ENCODE peak calls at places on chromosomes 11 and 22, in nine cellular contexts. B, T, P, I, G, O, W, F and M are unnamed samples.

GRCh38 chr11:70521475-70522260 is 123.3 kb downstream of the CTTN start:
- DNase-seq in G (no peak), O (no peak), B (no peak), I (no peak), F (no peak), P (no peak), T (no peak), W (no peak), M (no peak)

GRCh38 chr11:30196400-30197206 is 34.2 kb upstream of the FSHB start:
- DNase-seq in P (peak), G (peak), T (no peak), I (peak), O (peak), F (peak), B (peak), W (peak), M (peak)

GRCh38 chr22:44597616-44598015 is 99.6 kb upstream of the RTL6 start:
- DNase-seq in P (peak), B (peak), G (no peak), W (no peak), T (no peak), O (peak), I (peak), F (no peak), M (no peak)

GRCh38 chr11:16356057-16356750 is at the start of gene SOX6:
- DNase-seq in T (no peak), I (peak), W (no peak), G (peak), F (no peak), B (peak), P (peak), O (peak), M (peak)

GRCh38 chr11:112610494-112610893 is 349.8 kb upstream of the PLET1 start:
- DNase-seq in I (no peak), G (no peak), O (no peak), F (no peak), P (no peak), B (no peak), T (no peak), W (no peak), M (peak)

GRCh38 chr11:76327756-76328388 is 53.1 kb downstream of the THAP12 start:
- DNase-seq in B (no peak), T (no peak), G (no peak), I (no peak), W (no peak), O (no peak), P (no peak), F (no peak), M (no peak)

GRCh38 chr22:31676700-31677099 is 14.7 kb upstream of the PISD start:
- DNase-seq in B (peak), O (peak), T (peak), W (peak), I (peak), G (no peak), P (peak), F (peak), M (peak)

GRCh38 chr11:110777765-110778164 is 65.5 kb upstream of the ARHGAP20 start:
- DNase-seq in F (no peak), P (peak), O (no peak), G (no peak), I (peak), T (no peak), W (no peak), B (no peak), M (peak)

GRCh38 chr11:8265681-8266241 is 2.1 kb upstream of the LMO1 start:
- DNase-seq in F (no peak), O (peak), P (no peak), B (peak), W (no peak), T (peak), I (no peak), G (peak), M (no peak)

GRCh38 chr22:40407021-40407761 is 36.8 kb downstream of the SGSM3 start:
- DNase-seq in F (no peak), T (no peak), B (no peak), W (no peak), O (no peak), I (no peak), P (no peak), G (no peak), M (no peak)

GRCh38 chr11:77609234-77609633 is 19.5 kb downstream of the AQP11 start:
- DNase-seq in P (no peak), W (no peak), G (no peak), O (no peak), I (no peak), F (no peak), T (no peak), B (no peak), M (no peak)

GRCh38 chr11:70487160-70487559 is 88.8 kb downstream of the CTTN start:
- DNase-seq in B (no peak), T (no peak), P (no peak), G (no peak), O (no peak), W (no peak), F (no peak), I (no peak), M (no peak)

GRCh38 chr11:27807594-27807993 is 107.3 kb upstream of the BDNF start:
- DNase-seq in I (peak), W (no peak), G (no peak), F (no peak), O (no peak), B (no peak), P (peak), T (no peak), M (peak)

GRCh38 chr22:41242396-41243117 is 1.8 kb upstream of the CHADL start:
- DNase-seq in I (peak), B (no peak), W (no peak), O (no peak), T (no peak), G (no peak), P (no peak), F (no peak), M (no peak)

GRCh38 chr11:106468091-106468490 is 390.6 kb downstream of the AASDHPPT start:
- DNase-seq in O (no peak), I (peak), G (no peak), P (peak), W (no peak), B (no peak), F (no peak), T (no peak), M (peak)

GRCh38 chr11:93059074-93059957 is 89.9 kb downstream of the MTNR1B start:
- DNase-seq in F (no peak), O (no peak), G (no peak), T (no peak), W (no peak), P (peak), I (peak), B (no peak), M (peak)

GRCh38 chr11:2518983-2519340 is 74.2 kb downstream of the KCNQ1 start:
- DNase-seq in P (no peak), W (no peak), I (no peak), G (no peak), O (no peak), B (no peak), F (no peak), T (peak), M (no peak)

DNA sequence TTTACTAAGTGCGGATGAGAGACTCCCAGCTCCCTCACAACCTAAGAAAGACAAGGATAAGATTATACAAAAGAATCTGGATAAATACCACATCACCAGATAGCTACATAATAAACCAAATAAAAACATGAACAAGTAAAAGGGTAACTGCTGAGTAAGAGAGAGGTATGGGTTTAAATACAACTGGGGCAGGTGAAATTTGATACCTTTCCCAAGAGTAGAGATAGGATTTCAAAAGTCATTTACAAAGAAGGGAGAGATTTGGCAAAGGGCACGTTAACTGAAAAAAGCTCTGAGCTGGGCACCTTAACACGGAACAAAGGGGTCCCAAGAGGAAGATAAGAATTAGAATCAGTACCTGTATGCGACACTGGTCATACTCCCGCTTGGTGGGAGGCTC is 1.7 kb downstream of the UBXN1 start:
- DNase-seq in I (no peak), B (no peak), T (no peak), F (no peak), O (no peak), P (no peak), G (no peak), W (no peak), M (no peak)
- H3K4me3 ChIP-seq in I (peak), B (peak), T (no peak), F (no peak), O (no peak), P (no peak), G (peak), W (no peak), M (no peak)

GRCh38 chr11:129145276-129145675 is 46.8 kb downstream of the ARHGAP32 start:
- DNase-seq in W (no peak), I (no peak), P (no peak), G (no peak), T (no peak), B (no peak), O (no peak), F (no peak), M (no peak)

GRCh38 chr11:129144256-129144655 is 47.9 kb downstream of the ARHGAP32 start:
- DNase-seq in B (no peak), P (no peak), O (no peak), W (no peak), F (no peak), I (no peak), G (no peak), T (no peak), M (peak)

GRCh38 chr11:129146196-129146595 is 45.9 kb downstream of the ARHGAP32 start:
- DNase-seq in I (peak), P (peak), F (no peak), O (no peak), T (no peak), W (no peak), G (no peak), B (no peak), M (peak)

GRCh38 chr11:129141748-129142475 is 50.2 kb downstream of the ARHGAP32 start:
- DNase-seq in W (no peak), G (no peak), T (no peak), F (no peak), B (no peak), O (no peak), I (no peak), P (no peak), M (peak)

GRCh38 chr11:129143335-129143734 is 48.8 kb downstream of the ARHGAP32 start:
- DNase-seq in T (peak), G (peak), B (no peak), F (no peak), I (peak), P (peak), O (peak), W (no peak), M (peak)
- H3K4me3 ChIP-seq in T (no peak), G (no peak), B (no peak), F (no peak), I (peak), P (no peak), O (no peak), W (no peak), M (peak)

DNA sequence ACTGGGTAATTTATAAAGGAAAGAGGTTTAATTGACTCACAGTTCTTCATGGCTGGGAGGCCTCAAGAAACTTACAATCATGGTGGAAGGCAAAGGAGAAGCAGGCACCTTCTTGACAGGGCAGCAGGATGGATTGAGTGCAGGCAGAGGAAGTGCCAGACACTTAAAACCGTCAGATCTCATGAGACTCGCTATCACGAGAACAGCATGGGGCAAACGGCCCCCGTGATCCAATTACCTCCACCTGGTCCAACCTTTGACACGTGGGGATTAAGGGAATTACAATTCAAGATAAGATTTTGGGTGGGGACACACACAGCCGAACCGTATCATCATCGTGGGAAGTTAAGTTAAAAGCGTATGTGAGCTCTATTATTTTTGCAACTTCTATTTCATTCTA is 71.4 kb upstream of the SYN3 start:
- DNase-seq in T (no peak), P (no peak), G (no peak), I (no peak), F (no peak), B (no peak), W (no peak), O (no peak), M (no peak)
- H3K4me3 ChIP-seq in T (no peak), P (no peak), G (no peak), I (no peak), F (no peak), B (no peak), W (no peak), O (no peak), M (no peak)

GRCh38 chr22:37803636-37804371 is 3.9 kb upstream of the GCAT start:
- DNase-seq in T (no peak), F (no peak), I (no peak), B (peak), P (no peak), W (no peak), G (no peak), O (no peak), M (no peak)

GRCh38 chr22:37804886-37805857 is 2.6 kb upstream of the GCAT start:
- DNase-seq in P (peak), I (peak), T (peak), O (peak), F (peak), W (no peak), B (peak), G (no peak), M (peak)

GRCh38 chr22:37803195-37803635 is 4.5 kb upstream of the GCAT start:
- DNase-seq in W (no peak), B (peak), F (no peak), P (no peak), T (no peak), O (no peak), G (no peak), I (no peak), M (no peak)

GRCh38 chr22:37805878-37806277 is 1.9 kb upstream of the GCAT start:
- DNase-seq in I (no peak), P (no peak), O (no peak), G (no peak), T (no peak), W (no peak), F (no peak), B (no peak), M (no peak)

DNA sequence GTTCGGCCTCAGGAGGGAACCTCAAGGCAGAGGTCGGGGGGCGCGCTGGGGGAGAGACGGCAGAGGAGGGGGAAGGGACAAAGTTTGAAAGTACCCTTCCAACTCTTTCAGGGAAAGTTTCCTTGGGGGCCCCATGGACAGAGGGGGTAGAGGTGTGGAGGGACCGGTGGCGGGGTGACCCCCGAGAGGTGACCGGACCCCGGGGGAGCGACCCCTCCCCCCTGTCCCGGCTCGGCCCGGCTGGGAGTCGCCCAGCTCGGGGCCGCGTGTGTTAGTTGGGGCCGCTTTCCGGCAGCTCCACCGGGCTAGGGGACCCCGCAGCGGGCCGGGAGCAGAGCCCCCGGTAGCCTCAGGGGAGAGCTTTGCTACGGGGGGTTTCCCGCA is 3.2 kb upstream of the GCAT start:
- DNase-seq in G (no peak), B (peak), T (no peak), W (no peak), F (no peak), P (no peak), O (no peak), I (peak), M (no peak)
- H3K4me3 ChIP-seq in G (no peak), B (peak), T (peak), W (peak), F (no peak), P (peak), O (no peak), I (peak), M (peak)

GRCh38 chr11:65489706-65490310 is 9.0 kb upstream of the MALAT1 start:
- DNase-seq in T (peak), B (no peak), P (no peak), G (no peak), I (peak), W (no peak), O (peak), F (no peak), M (peak)
- H3K4me3 ChIP-seq in T (no peak), B (no peak), P (no peak), G (no peak), I (peak), W (no peak), O (no peak), F (no peak), M (no peak)

DNA sequence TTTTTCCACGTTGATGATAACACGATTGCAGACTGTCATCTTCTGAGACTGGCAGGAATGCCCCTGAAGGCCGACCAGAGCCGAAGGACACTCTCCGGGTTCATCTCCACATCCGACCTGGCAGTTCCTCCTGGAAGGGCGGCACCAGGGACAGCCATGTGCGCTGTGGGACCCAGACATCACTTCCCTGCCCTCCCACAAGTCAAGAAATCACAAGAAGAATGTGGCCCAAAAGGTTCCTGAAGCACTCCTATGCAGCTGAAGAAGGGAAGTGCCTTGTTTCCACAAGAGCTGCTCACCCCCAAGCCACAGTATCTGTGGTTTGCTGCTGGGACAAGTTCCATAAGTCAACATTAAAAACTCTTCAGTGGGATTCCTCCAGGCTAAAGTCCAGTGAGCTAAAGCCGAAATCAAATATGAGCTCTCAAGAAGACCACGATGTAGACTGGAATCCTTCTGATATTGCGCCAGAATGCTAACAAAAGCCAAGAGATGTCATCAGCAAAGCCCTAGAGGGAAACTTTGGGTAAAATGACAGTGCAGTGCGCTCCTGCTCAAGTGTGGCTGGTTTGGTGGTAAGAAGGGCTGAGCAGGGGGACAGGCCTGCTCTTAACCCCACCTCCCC is 21.2 kb downstream of the PACSIN2 start:
- DNase-seq in I (peak), B (no peak), O (no peak), P (peak), T (peak), G (no peak), W (no peak), F (no peak), M (peak)
- H3K4me3 ChIP-seq in I (peak), B (no peak), O (no peak), P (no peak), T (peak), G (no peak), W (no peak), F (no peak), M (no peak)

GRCh38 chr11:12694182-12694531 is 19.9 kb downstream of the TEAD1 start:
- DNase-seq in T (no peak), P (peak), G (no peak), W (no peak), I (peak), B (peak), F (no peak), O (peak), M (no peak)

GRCh38 chr11:12693485-12694181 is 19.4 kb downstream of the TEAD1 start:
- DNase-seq in O (peak), B (no peak), G (peak), I (peak), W (no peak), F (no peak), T (peak), P (peak), M (peak)

GRCh38 chr11:12691473-12691872 is 17.3 kb downstream of the TEAD1 start:
- DNase-seq in I (no peak), T (no peak), B (no peak), P (peak), G (no peak), W (no peak), O (no peak), F (no peak), M (no peak)

GRCh38 chr11:12693075-12693473 is 18.9 kb downstream of the TEAD1 start:
- DNase-seq in B (no peak), W (no peak), T (no peak), P (no peak), I (no peak), G (no peak), F (no peak), O (no peak), M (no peak)

GRCh38 chr11:12692238-12693074 is 18.2 kb downstream of the TEAD1 start:
- DNase-seq in P (peak), O (peak), I (peak), T (peak), F (no peak), W (no peak), G (peak), B (no peak), M (peak)
- H3K4me3 ChIP-seq in P (no peak), O (no peak), I (peak), T (peak), F (no peak), W (no peak), G (no peak), B (no peak), M (peak)

GRCh38 chr11:7160814-7161489 is 72.2 kb downstream of the RBMXL2 start:
- DNase-seq in B (no peak), O (no peak), F (no peak), W (no peak), G (no peak), P (no peak), T (no peak), I (no peak), M (no peak)
- H3K4me3 ChIP-seq in B (no peak), O (no peak), F (no peak), W (no peak), G (no peak), P (no peak), T (no peak), I (no peak), M (no peak)

GRCh38 chr11:36408476-36409136 is 101.5 kb downstream of the TRAF6 start:
- DNase-seq in P (no peak), I (no peak), B (no peak), W (no peak), G (no peak), F (no peak), O (no peak), T (no peak), M (no peak)

GRCh38 chr11:36411202-36411640 is 98.9 kb downstream of the TRAF6 start:
- DNase-seq in W (no peak), I (no peak), G (no peak), O (no peak), F (peak), T (no peak), P (no peak), B (no peak), M (peak)

GRCh38 chr11:36407360-36407759 is 102.7 kb downstream of the TRAF6 start:
- DNase-seq in P (no peak), I (no peak), W (no peak), F (no peak), G (no peak), O (no peak), T (no peak), B (no peak), M (no peak)

GRCh38 chr11:36405585-36406367 is 104.3 kb downstream of the TRAF6 start:
- DNase-seq in T (no peak), F (no peak), O (no peak), I (no peak), W (no peak), B (no peak), G (no peak), P (no peak), M (peak)

DNA sequence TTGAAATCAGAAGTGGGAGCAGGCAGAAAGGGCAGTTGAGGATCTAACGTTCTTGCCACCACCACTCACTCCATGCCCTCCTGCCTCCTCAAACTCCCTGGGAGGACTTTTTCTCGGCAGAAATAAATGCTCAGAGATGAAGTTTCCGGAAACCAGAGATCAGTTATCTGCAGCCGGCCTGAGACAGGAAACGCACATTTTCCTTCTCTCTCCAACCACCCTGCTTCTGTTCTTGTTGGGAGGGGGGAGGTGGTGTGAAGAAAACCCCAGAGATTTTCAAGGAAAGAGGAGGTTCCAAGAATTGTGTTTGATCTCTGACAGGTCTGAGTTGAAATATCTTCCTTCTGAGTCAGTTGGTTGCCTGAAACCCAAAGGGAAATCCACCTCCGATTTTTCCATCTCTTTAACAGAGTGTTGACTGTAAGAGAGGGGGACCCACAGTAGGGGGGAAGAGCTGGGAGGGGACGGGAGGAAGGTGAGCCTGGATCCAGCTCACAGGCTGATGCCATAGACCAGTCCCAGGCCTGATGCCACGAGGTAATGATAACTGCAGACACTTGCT is 100.8 kb downstream of the TRAF6 start:
- DNase-seq in P (peak), F (no peak), O (no peak), I (no peak), W (no peak), G (no peak), T (no peak), B (no peak), M (peak)
- H3K4me3 ChIP-seq in P (no peak), F (no peak), O (no peak), I (no peak), W (no peak), G (no peak), T (no peak), B (no peak), M (no peak)

GRCh38 chr11:14309425-14310192 is 49.4 kb downstream of the RRAS2 start:
- DNase-seq in F (no peak), B (no peak), I (no peak), G (no peak), O (no peak), P (no peak), W (no peak), T (no peak), M (no peak)
- H3K4me3 ChIP-seq in F (no peak), B (no peak), I (no peak), G (no peak), O (no peak), P (no peak), W (no peak), T (no peak), M (no peak)